ENCODE peak calls at places on chromosome 10, in five cellular contexts. B is kidney tubule cell; R is activated T-cell treated with anti-CD3 and anti-CD28 coated beads, Interleukin-2, amount 50 U/mL, for 72 hours; V is stimulated activated CD4-positive, alpha-beta T cell treated with anti-CD3 and anti-CD28 coated beads, Interleukin-2, amount 100 ng/mL, for 4 hours; F is GM18507. J is an unnamed sample.

GRCh38 chr10:62844280-62845011 is 28.3 kb upstream of the EGR2 start:
- DNase-seq in V (peak; percentile 29), R (peak; percentile 41), F (no peak), B (no peak), J (no peak)

GRCh38 chr10:91575044-91575610 is 57.7 kb downstream of the PPP1R3C start:
- DNase-seq in F (no peak), V (no peak), R (no peak), B (no peak), J (no peak)

GRCh38 chr10:76640765-76641164 is 996.8 kb downstream of the KCNMA1 start:
- DNase-seq in B (no peak), R (no peak), F (no peak), V (no peak), J (peak; percentile 19)

GRCh38 chr10:132972986-132973902 is 30.9 kb upstream of the CFAP46 start:
- DNase-seq in V (no peak), F (no peak), B (no peak), R (no peak), J (no peak)

GRCh38 chr10:11358046-11358445 is 253.4 kb downstream of the USP6NL start:
- DNase-seq in R (no peak), B (no peak), V (no peak), F (no peak), J (no peak)

GRCh38 chr10:588246-589165 is 101.0 kb downstream of the DIP2C start:
- DNase-seq in F (no peak), B (peak; percentile 33), V (no peak), R (no peak), J (peak; percentile 59)

GRCh38 chr10:1465421-1465902 is 271.9 kb downstream of the ADARB2 start:
- DNase-seq in R (no peak), V (no peak), F (no peak), B (peak; percentile 31), J (peak; percentile 43)

GRCh38 chr10:11532329-11532728 is 79.1 kb downstream of the USP6NL start:
- DNase-seq in F (no peak), B (no peak), R (no peak), V (no peak), J (no peak)

GRCh38 chr10:89301721-89302445 is at the start of gene IFIT2:
- DNase-seq in V (peak; percentile 15), B (peak; percentile 74), R (no peak), F (peak; percentile 29), J (peak; percentile 73)

J was measured in SJSA1.